ENCODE peak calls at places on chromosomes 6 and 20, in six cellular contexts. Y is activated T-cell treated with anti-CD3 and anti-CD28 coated beads, Interleukin-2, amount 50 U/mL, for 24 hours; C is cardiac muscle cell; D is MCF 10A; X is SW 1271; P is T-helper 9 cell. Q is an unnamed sample.

GRCh38 chr6:21708181-21708580 is 114.6 kb downstream of the SOX4 start:
- DNase-seq in D (no peak), Y (no peak), P (no peak), X (no peak), C (no peak), Q (no peak)

GRCh38 chr6:166877906-166878305 is 78.4 kb downstream of the RNASET2 start:
- DNase-seq in C (no peak), P (no peak), X (peak; percentile 5), Y (no peak), D (no peak), Q (no peak)

GRCh38 chr6:136846046-136846445 is 23.7 kb downstream of the PEX7 start:
- DNase-seq in X (peak; percentile 46), P (peak; percentile 6), Y (no peak), C (peak; percentile 82), D (peak; percentile 63), Q (no peak)

GRCh38 chr20:63401384-63402110 is 40.4 kb upstream of the CHRNA4 start:
- DNase-seq in D (no peak), X (no peak), Y (no peak), P (no peak), C (no peak), Q (no peak)

GRCh38 chr6:24576452-24576851 is 69.5 kb downstream of the KIAA0319 start:
- DNase-seq in C (no peak), Y (no peak), X (no peak), P (no peak), D (no peak), Q (no peak)

GRCh38 chr20:63495771-63496403 is 3.0 kb downstream of the EEF1A2 start:
- DNase-seq in X (peak; percentile 19), P (peak; percentile 84), C (peak; percentile 52), Y (peak; percentile 86), D (peak; percentile 67), Q (peak; percentile 77)

GRCh38 chr6:27288136-27289044 is 23.7 kb downstream of the POM121L2 start:
- DNase-seq in Y (no peak), C (no peak), D (no peak), P (no peak), X (no peak), Q (no peak)

GRCh38 chr6:118704911-118705310 is 53.5 kb upstream of the CEP85L start:
- DNase-seq in P (no peak), X (no peak), Y (no peak), D (no peak), C (peak; percentile 52), Q (no peak)

GRCh38 chr6:32845381-32845884 is 1.6 kb upstream of the PSMB8 start:
- DNase-seq in P (peak; percentile 25), C (no peak), X (no peak), Y (peak; percentile 69), D (no peak), Q (no peak)

GRCh38 chr20:47927385-47927851 is 142.1 kb upstream of the SULF2 start:
- DNase-seq in C (no peak), P (no peak), D (peak; percentile 96), X (no peak), Y (no peak), Q (no peak)

GRCh38 chr6:12386816-12387215 is 96.7 kb downstream of the EDN1 start:
- DNase-seq in X (no peak), C (no peak), P (no peak), D (no peak), Y (no peak), Q (no peak)

GRCh38 chr6:167927246-167927645 is 70.2 kb upstream of the KIF25 start:
- DNase-seq in P (no peak), C (no peak), Y (no peak), D (no peak), X (no peak), Q (no peak)

GRCh38 chr6:131945971-131946370 is 5.2 kb downstream of the CCN2 start:
- DNase-seq in P (no peak), D (no peak), C (no peak), Y (no peak), X (no peak), Q (no peak)

GRCh38 chr6:80454197-80454596 is 347.7 kb downstream of the BCKDHB start:
- DNase-seq in C (peak; percentile 84), D (peak; percentile 77), Y (no peak), P (no peak), X (no peak), Q (no peak)

GRCh38 chr6:74434165-74434564 is 738.2 kb downstream of the CD109 start:
- DNase-seq in D (no peak), C (no peak), X (no peak), Y (no peak), P (no peak), Q (no peak)

GRCh38 chr6:89977808-89978748 is 83.8 kb downstream of the GJA10 start:
- DNase-seq in Y (no peak), P (no peak), X (no peak), C (peak; percentile 72), D (no peak), Q (no peak)

GRCh38 chr20:63829598-63829942 is 1.5 kb downstream of the ZBTB46 start:
- DNase-seq in X (no peak), C (no peak), P (no peak), Y (no peak), D (no peak), Q (no peak)

GRCh38 chr6:144335914-144336313 is 50.8 kb downstream of the UTRN start:
- DNase-seq in Y (no peak), C (no peak), X (no peak), D (peak; percentile 46), P (no peak), Q (no peak)

GRCh38 chr20:48159156-48159971 is 374.1 kb upstream of the SULF2 start:
- DNase-seq in X (no peak), P (no peak), D (peak; percentile 5), C (peak; percentile 25), Y (no peak), Q (no peak)

GRCh38 chr6:15247750-15248450 is 2.0 kb downstream of the JARID2 start:
- DNase-seq in Y (peak; percentile 76), P (peak; percentile 61), C (peak; percentile 70), X (peak; percentile 61), D (peak; percentile 56), Q (peak; percentile 74)

GRCh38 chr6:51514396-51515051 is 572.9 kb downstream of the PKHD1 start:
- DNase-seq in X (no peak), Y (no peak), D (peak; percentile 77), C (no peak), P (no peak), Q (no peak)

GRCh38 chr6:75147512-75147911 is 58.3 kb downstream of the COL12A1 start:
- DNase-seq in Y (no peak), C (no peak), D (no peak), X (no peak), P (no peak), Q (no peak)

GRCh38 chr6:26020983-26021349 is 58.4 kb downstream of the TRIM38 start:
- DNase-seq in D (peak; percentile 77), P (no peak), C (peak; percentile 71), Y (peak; percentile 72), X (no peak), Q (peak; percentile 68)

GRCh38 chr6:169253745-169254238 is at the start of gene THBS2:
- DNase-seq in C (peak; percentile 97), P (no peak), Y (no peak), D (no peak), X (no peak), Q (no peak)

GRCh38 chr6:169752074-169752623 is 727 bp downstream of the ERMARD start:
- DNase-seq in P (no peak), C (no peak), Y (no peak), X (no peak), D (peak; percentile 5), Q (no peak)

GRCh38 chr6:132096245-132096644 is 145.1 kb upstream of the CCN2 start:
- DNase-seq in C (no peak), X (no peak), D (no peak), P (no peak), Y (no peak), Q (no peak)

GRCh38 chr6:14882394-14883073 is 363.3 kb upstream of the JARID2 start:
- DNase-seq in D (peak; percentile 72), Y (no peak), C (no peak), P (no peak), X (no peak), Q (no peak)